ENCODE peak calls at places on chromosomes 4 and X, in ten cellular contexts. One of them, this sample, is unnamed.
A peak's percentile ranks its signal among the peaks of the same experiment; 100 is the strongest.

GRCh38 chr4:88275949-88276515 is 8.3 kb downstream of the PPM1K start:
- DNase-seq in hippocampal formation: no peak
- DNase-seq in stimulated activated CD8-positive, alpha-beta memory T cell treated with anti-CD3 and anti-CD28 coated beads, Interleukin-12 subunit alpha, Interleukin-12 subunit beta, amount 100 ng/mL, for 1 hour: no peak
- DNase-seq in activated naive CD8-positive, alpha-beta T cell treated with anti-CD3 and anti-CD28 coated beads, Interleukin-2, amount 50 U/mL, for 24 hours: no peak
- DNase-seq in neural progenitor cell: no peak
- DNase-seq in lower lobe of right lung: no peak
- DNase-seq in kidney tubule cell: peak; percentile 18
- DNase-seq in effector memory CD4-positive, alpha-beta T cell: no peak
- DNase-seq in lung: no peak
- DNase-seq in breast epithelium: no peak
- DNase-seq in this sample: no peak

GRCh38 chr4:27176400-27176799 is 315.8 kb downstream of the STIM2 start:
- DNase-seq in neural progenitor cell: peak; percentile 73
- DNase-seq in hippocampal formation: no peak
- DNase-seq in activated naive CD8-positive, alpha-beta T cell treated with anti-CD3 and anti-CD28 coated beads, Interleukin-2, amount 50 U/mL, for 24 hours: no peak
- DNase-seq in kidney tubule cell: peak; percentile 57
- DNase-seq in breast epithelium: no peak
- DNase-seq in lower lobe of right lung: no peak
- DNase-seq in lung: no peak
- DNase-seq in stimulated activated CD8-positive, alpha-beta memory T cell treated with anti-CD3 and anti-CD28 coated beads, Interleukin-12 subunit alpha, Interleukin-12 subunit beta, amount 100 ng/mL, for 1 hour: no peak
- DNase-seq in effector memory CD4-positive, alpha-beta T cell: no peak
- DNase-seq in this sample: peak; percentile 42

GRCh38 chr4:25993564-25994185 is 79.7 kb downstream of the SMIM20 start:
- DNase-seq in hippocampal formation: no peak
- DNase-seq in effector memory CD4-positive, alpha-beta T cell: no peak
- DNase-seq in stimulated activated CD8-positive, alpha-beta memory T cell treated with anti-CD3 and anti-CD28 coated beads, Interleukin-12 subunit alpha, Interleukin-12 subunit beta, amount 100 ng/mL, for 1 hour: no peak
- DNase-seq in lung: no peak
- DNase-seq in activated naive CD8-positive, alpha-beta T cell treated with anti-CD3 and anti-CD28 coated beads, Interleukin-2, amount 50 U/mL, for 24 hours: peak; percentile 36
- DNase-seq in lower lobe of right lung: no peak
- DNase-seq in breast epithelium: no peak
- DNase-seq in kidney tubule cell: peak; percentile 26
- DNase-seq in neural progenitor cell: peak; percentile 75
- DNase-seq in this sample: no peak

GRCh38 chrX:9997524-9997923 is 30.4 kb downstream of the CLDN34 start:
- DNase-seq in effector memory CD4-positive, alpha-beta T cell: no peak
- DNase-seq in activated naive CD8-positive, alpha-beta T cell treated with anti-CD3 and anti-CD28 coated beads, Interleukin-2, amount 50 U/mL, for 24 hours: peak; percentile 59
- DNase-seq in breast epithelium: no peak
- DNase-seq in neural progenitor cell: no peak
- DNase-seq in lower lobe of right lung: no peak
- DNase-seq in hippocampal formation: no peak
- DNase-seq in kidney tubule cell: no peak
- DNase-seq in lung: no peak
- DNase-seq in stimulated activated CD8-positive, alpha-beta memory T cell treated with anti-CD3 and anti-CD28 coated beads, Interleukin-12 subunit alpha, Interleukin-12 subunit beta, amount 100 ng/mL, for 1 hour: no peak
- DNase-seq in this sample: no peak

GRCh38 chr4:117621673-117622072 is 412.6 kb upstream of the NDST3 start:
- DNase-seq in stimulated activated CD8-positive, alpha-beta memory T cell treated with anti-CD3 and anti-CD28 coated beads, Interleukin-12 subunit alpha, Interleukin-12 subunit beta, amount 100 ng/mL, for 1 hour: no peak
- DNase-seq in lower lobe of right lung: no peak
- DNase-seq in lung: no peak
- DNase-seq in hippocampal formation: no peak
- DNase-seq in breast epithelium: no peak
- DNase-seq in kidney tubule cell: no peak
- DNase-seq in effector memory CD4-positive, alpha-beta T cell: no peak
- DNase-seq in neural progenitor cell: no peak
- DNase-seq in activated naive CD8-positive, alpha-beta T cell treated with anti-CD3 and anti-CD28 coated beads, Interleukin-2, amount 50 U/mL, for 24 hours: no peak
- DNase-seq in this sample: no peak

GRCh38 chr4:186820371-186820990 is 96.8 kb upstream of the FAT1 start:
- DNase-seq in breast epithelium: no peak
- DNase-seq in lung: no peak
- DNase-seq in activated naive CD8-positive, alpha-beta T cell treated with anti-CD3 and anti-CD28 coated beads, Interleukin-2, amount 50 U/mL, for 24 hours: no peak
- DNase-seq in kidney tubule cell: peak; percentile 63
- DNase-seq in effector memory CD4-positive, alpha-beta T cell: no peak
- DNase-seq in lower lobe of right lung: peak; percentile 48
- DNase-seq in stimulated activated CD8-positive, alpha-beta memory T cell treated with anti-CD3 and anti-CD28 coated beads, Interleukin-12 subunit alpha, Interleukin-12 subunit beta, amount 100 ng/mL, for 1 hour: no peak
- DNase-seq in neural progenitor cell: peak; percentile 31
- DNase-seq in hippocampal formation: no peak
- DNase-seq in this sample: peak; percentile 49

GRCh38 chrX:44875185-44875489 is 2.1 kb downstream of the KDM6A start:
- DNase-seq in lung: no peak
- DNase-seq in stimulated activated CD8-positive, alpha-beta memory T cell treated with anti-CD3 and anti-CD28 coated beads, Interleukin-12 subunit alpha, Interleukin-12 subunit beta, amount 100 ng/mL, for 1 hour: no peak
- DNase-seq in effector memory CD4-positive, alpha-beta T cell: no peak
- DNase-seq in activated naive CD8-positive, alpha-beta T cell treated with anti-CD3 and anti-CD28 coated beads, Interleukin-2, amount 50 U/mL, for 24 hours: no peak
- DNase-seq in lower lobe of right lung: no peak
- DNase-seq in neural progenitor cell: no peak
- DNase-seq in kidney tubule cell: no peak
- DNase-seq in hippocampal formation: no peak
- DNase-seq in breast epithelium: no peak
- DNase-seq in this sample: no peak

GRCh38 chr4:60039908-60040307 is 1160.2 kb upstream of the ADGRL3 start:
- DNase-seq in neural progenitor cell: no peak
- DNase-seq in stimulated activated CD8-positive, alpha-beta memory T cell treated with anti-CD3 and anti-CD28 coated beads, Interleukin-12 subunit alpha, Interleukin-12 subunit beta, amount 100 ng/mL, for 1 hour: no peak
- DNase-seq in effector memory CD4-positive, alpha-beta T cell: no peak
- DNase-seq in lower lobe of right lung: no peak
- DNase-seq in hippocampal formation: no peak
- DNase-seq in lung: no peak
- DNase-seq in breast epithelium: no peak
- DNase-seq in activated naive CD8-positive, alpha-beta T cell treated with anti-CD3 and anti-CD28 coated beads, Interleukin-2, amount 50 U/mL, for 24 hours: no peak
- DNase-seq in kidney tubule cell: no peak
- DNase-seq in this sample: no peak

GRCh38 chrX:22135994-22136684 is 104.0 kb downstream of the PHEX start:
- DNase-seq in neural progenitor cell: peak; percentile 67
- DNase-seq in lower lobe of right lung: no peak
- DNase-seq in activated naive CD8-positive, alpha-beta T cell treated with anti-CD3 and anti-CD28 coated beads, Interleukin-2, amount 50 U/mL, for 24 hours: peak; percentile 4
- DNase-seq in lung: no peak
- DNase-seq in effector memory CD4-positive, alpha-beta T cell: no peak
- DNase-seq in hippocampal formation: no peak
- DNase-seq in breast epithelium: no peak
- DNase-seq in stimulated activated CD8-positive, alpha-beta memory T cell treated with anti-CD3 and anti-CD28 coated beads, Interleukin-12 subunit alpha, Interleukin-12 subunit beta, amount 100 ng/mL, for 1 hour: peak; percentile 4
- DNase-seq in kidney tubule cell: peak; percentile 94
- DNase-seq in this sample: peak; percentile 59

GRCh38 chr4:101793397-101793796 is 2.9 kb downstream of the BANK1 start:
- DNase-seq in hippocampal formation: no peak
- DNase-seq in neural progenitor cell: no peak
- DNase-seq in activated naive CD8-positive, alpha-beta T cell treated with anti-CD3 and anti-CD28 coated beads, Interleukin-2, amount 50 U/mL, for 24 hours: no peak
- DNase-seq in lung: no peak
- DNase-seq in kidney tubule cell: no peak
- DNase-seq in breast epithelium: no peak
- DNase-seq in effector memory CD4-positive, alpha-beta T cell: no peak
- DNase-seq in lower lobe of right lung: no peak
- DNase-seq in stimulated activated CD8-positive, alpha-beta memory T cell treated with anti-CD3 and anti-CD28 coated beads, Interleukin-12 subunit alpha, Interleukin-12 subunit beta, amount 100 ng/mL, for 1 hour: no peak
- DNase-seq in this sample: no peak

GRCh38 chr4:2849267-2850140 is 5.9 kb downstream of the ADD1 start:
- DNase-seq in lung: no peak
- DNase-seq in neural progenitor cell: no peak
- DNase-seq in kidney tubule cell: no peak
- DNase-seq in breast epithelium: no peak
- DNase-seq in stimulated activated CD8-positive, alpha-beta memory T cell treated with anti-CD3 and anti-CD28 coated beads, Interleukin-12 subunit alpha, Interleukin-12 subunit beta, amount 100 ng/mL, for 1 hour: no peak
- DNase-seq in effector memory CD4-positive, alpha-beta T cell: no peak
- DNase-seq in hippocampal formation: no peak
- DNase-seq in activated naive CD8-positive, alpha-beta T cell treated with anti-CD3 and anti-CD28 coated beads, Interleukin-2, amount 50 U/mL, for 24 hours: no peak
- DNase-seq in lower lobe of right lung: no peak
- DNase-seq in this sample: no peak

GRCh38 chrX:22603060-22603459 is 330.3 kb downstream of the CBLL2 start:
- DNase-seq in stimulated activated CD8-positive, alpha-beta memory T cell treated with anti-CD3 and anti-CD28 coated beads, Interleukin-12 subunit alpha, Interleukin-12 subunit beta, amount 100 ng/mL, for 1 hour: no peak
- DNase-seq in activated naive CD8-positive, alpha-beta T cell treated with anti-CD3 and anti-CD28 coated beads, Interleukin-2, amount 50 U/mL, for 24 hours: no peak
- DNase-seq in breast epithelium: no peak
- DNase-seq in lower lobe of right lung: no peak
- DNase-seq in neural progenitor cell: no peak
- DNase-seq in effector memory CD4-positive, alpha-beta T cell: no peak
- DNase-seq in hippocampal formation: no peak
- DNase-seq in lung: no peak
- DNase-seq in kidney tubule cell: no peak
- DNase-seq in this sample: no peak

GRCh38 chr4:13054410-13054970 is 429.6 kb downstream of the RAB28 start:
- DNase-seq in lower lobe of right lung: no peak
- DNase-seq in lung: no peak
- DNase-seq in breast epithelium: no peak
- DNase-seq in activated naive CD8-positive, alpha-beta T cell treated with anti-CD3 and anti-CD28 coated beads, Interleukin-2, amount 50 U/mL, for 24 hours: no peak
- DNase-seq in stimulated activated CD8-positive, alpha-beta memory T cell treated with anti-CD3 and anti-CD28 coated beads, Interleukin-12 subunit alpha, Interleukin-12 subunit beta, amount 100 ng/mL, for 1 hour: no peak
- DNase-seq in effector memory CD4-positive, alpha-beta T cell: no peak
- DNase-seq in hippocampal formation: no peak
- DNase-seq in kidney tubule cell: no peak
- DNase-seq in neural progenitor cell: no peak
- DNase-seq in this sample: no peak

GRCh38 chr4:172153694-172154093 is 340.5 kb downstream of the GALNTL6 start:
- DNase-seq in breast epithelium: no peak
- DNase-seq in lower lobe of right lung: no peak
- DNase-seq in kidney tubule cell: no peak
- DNase-seq in activated naive CD8-positive, alpha-beta T cell treated with anti-CD3 and anti-CD28 coated beads, Interleukin-2, amount 50 U/mL, for 24 hours: no peak
- DNase-seq in effector memory CD4-positive, alpha-beta T cell: no peak
- DNase-seq in lung: no peak
- DNase-seq in neural progenitor cell: peak; percentile 84
- DNase-seq in stimulated activated CD8-positive, alpha-beta memory T cell treated with anti-CD3 and anti-CD28 coated beads, Interleukin-12 subunit alpha, Interleukin-12 subunit beta, amount 100 ng/mL, for 1 hour: no peak
- DNase-seq in hippocampal formation: no peak
- DNase-seq in this sample: no peak

GRCh38 chr4:46389301-46389761 is 597 bp downstream of the GABRA2 start:
- DNase-seq in lung: no peak
- DNase-seq in activated naive CD8-positive, alpha-beta T cell treated with anti-CD3 and anti-CD28 coated beads, Interleukin-2, amount 50 U/mL, for 24 hours: no peak
- DNase-seq in neural progenitor cell: peak; percentile 68
- DNase-seq in effector memory CD4-positive, alpha-beta T cell: no peak
- DNase-seq in hippocampal formation: no peak
- DNase-seq in kidney tubule cell: peak; percentile 19
- DNase-seq in breast epithelium: no peak
- DNase-seq in lower lobe of right lung: no peak
- DNase-seq in stimulated activated CD8-positive, alpha-beta memory T cell treated with anti-CD3 and anti-CD28 coated beads, Interleukin-12 subunit alpha, Interleukin-12 subunit beta, amount 100 ng/mL, for 1 hour: no peak
- DNase-seq in this sample: peak; percentile 25

GRCh38 chr4:129429566-129430339 is 333.8 kb downstream of the C4orf33 start:
- DNase-seq in effector memory CD4-positive, alpha-beta T cell: no peak
- DNase-seq in activated naive CD8-positive, alpha-beta T cell treated with anti-CD3 and anti-CD28 coated beads, Interleukin-2, amount 50 U/mL, for 24 hours: no peak
- DNase-seq in neural progenitor cell: no peak
- DNase-seq in stimulated activated CD8-positive, alpha-beta memory T cell treated with anti-CD3 and anti-CD28 coated beads, Interleukin-12 subunit alpha, Interleukin-12 subunit beta, amount 100 ng/mL, for 1 hour: no peak
- DNase-seq in breast epithelium: no peak
- DNase-seq in kidney tubule cell: no peak
- DNase-seq in lower lobe of right lung: no peak
- DNase-seq in lung: no peak
- DNase-seq in hippocampal formation: no peak
- DNase-seq in this sample: no peak

GRCh38 chr4:66974665-66975064 is 570.6 kb downstream of the CENPC start:
- DNase-seq in hippocampal formation: no peak
- DNase-seq in lung: no peak
- DNase-seq in stimulated activated CD8-positive, alpha-beta memory T cell treated with anti-CD3 and anti-CD28 coated beads, Interleukin-12 subunit alpha, Interleukin-12 subunit beta, amount 100 ng/mL, for 1 hour: no peak
- DNase-seq in lower lobe of right lung: no peak
- DNase-seq in kidney tubule cell: peak; percentile 61
- DNase-seq in activated naive CD8-positive, alpha-beta T cell treated with anti-CD3 and anti-CD28 coated beads, Interleukin-2, amount 50 U/mL, for 24 hours: no peak
- DNase-seq in breast epithelium: no peak
- DNase-seq in neural progenitor cell: no peak
- DNase-seq in effector memory CD4-positive, alpha-beta T cell: no peak
- DNase-seq in this sample: no peak

GRCh38 chr4:168480991-168481588 is 798 bp upstream of the DDX60L start:
- DNase-seq in breast epithelium: no peak
- DNase-seq in stimulated activated CD8-positive, alpha-beta memory T cell treated with anti-CD3 and anti-CD28 coated beads, Interleukin-12 subunit alpha, Interleukin-12 subunit beta, amount 100 ng/mL, for 1 hour: peak; percentile 27
- DNase-seq in lower lobe of right lung: no peak
- DNase-seq in hippocampal formation: peak; percentile 15
- DNase-seq in kidney tubule cell: peak; percentile 86
- DNase-seq in lung: no peak
- DNase-seq in activated naive CD8-positive, alpha-beta T cell treated with anti-CD3 and anti-CD28 coated beads, Interleukin-2, amount 50 U/mL, for 24 hours: peak; percentile 15
- DNase-seq in effector memory CD4-positive, alpha-beta T cell: peak; percentile 13
- DNase-seq in neural progenitor cell: no peak
- DNase-seq in this sample: no peak